ENCODE peak calls at places on chromosomes 13 and 19, in seven cellular contexts. F is HepG2, M is GM12878, A is K562, L is H1, C is SK-N-SH, J is HCT116. K is an unnamed sample.

GRCh38 chr19:39671739-39672363 is 16.1 kb downstream of the LGALS16 start:
- DNase-seq in J (peak), C (peak), M (no peak), A (no peak), F (peak), L (peak), K (peak)

GRCh38 chr19:58385313-58386165 is 1.5 kb upstream of the RPS5 start:
- DNase-seq in M (no peak), L (no peak), A (no peak), F (no peak), J (no peak), C (no peak), K (no peak)

GRCh38 chr19:6969490-6969889 is 51.7 kb downstream of the MBD3L2B start:
- DNase-seq in J (no peak), F (no peak), L (no peak), C (no peak), M (no peak), A (no peak), K (no peak)

GRCh38 chr13:30493670-30494381 is 28.1 kb upstream of the HMGB1 start:
- DNase-seq in C (no peak), A (no peak), J (no peak), M (no peak), L (no peak), F (no peak), K (no peak)

GRCh38 chr19:16514383-16515019 is 18.3 kb downstream of the C19orf44 start:
- DNase-seq in J (no peak), L (no peak), A (peak), M (no peak), F (no peak), C (no peak), K (no peak)

GRCh38 chr19:39428309-39429112 is 7.2 kb downstream of the RPS16 start:
- DNase-seq in A (no peak), M (no peak), C (no peak), L (peak), F (peak), J (no peak), K (no peak)

GRCh38 chr19:10269333-10270179 is 1.4 kb upstream of the ICAM1 start:
- DNase-seq in C (peak), F (peak), J (peak), M (no peak), L (peak), A (peak), K (no peak)

GRCh38 chr19:52689804-52690394 is 44.9 kb downstream of the ZNF611 start:
- DNase-seq in L (peak), C (peak), M (no peak), J (no peak), F (no peak), A (peak), K (peak)

GRCh38 chr13:101640797-101641400 is 188.4 kb downstream of the ITGBL1 start:
- DNase-seq in M (no peak), J (no peak), L (no peak), A (no peak), F (no peak), C (no peak), K (no peak)

GRCh38 chr19:30064021-30064699 is 122.1 kb downstream of the URI1 start:
- DNase-seq in F (no peak), C (no peak), L (no peak), A (no peak), J (no peak), M (no peak), K (no peak)

GRCh38 chr19:18085702-18086457 is 854 bp downstream of the IL12RB1 start:
- DNase-seq in M (no peak), F (no peak), A (no peak), J (no peak), L (no peak), C (no peak), K (no peak)

GRCh38 chr13:36789061-36789460 is 30.0 kb upstream of the RFXAP start:
- DNase-seq in A (no peak), F (no peak), L (no peak), M (no peak), J (no peak), C (no peak), K (no peak)

GRCh38 chr19:29783627-29784190 is 28.1 kb upstream of the CCNE1 start:
- DNase-seq in C (no peak), L (no peak), J (no peak), A (no peak), M (no peak), F (no peak), K (no peak)

GRCh38 chr13:104466016-104466415 is 1399.8 kb upstream of the SLC10A2 start:
- DNase-seq in C (no peak), F (no peak), A (no peak), J (no peak), M (no peak), L (no peak), K (no peak)

GRCh38 chr19:14434543-14435319 is 1.6 kb downstream of the PKN1 start:
- DNase-seq in A (peak), C (peak), F (peak), L (no peak), M (no peak), J (no peak), K (no peak)

GRCh38 chr13:29550589-29550988 is 44.9 kb downstream of the SLC7A1 start:
- DNase-seq in C (no peak), L (no peak), M (no peak), J (no peak), A (no peak), F (no peak), K (no peak)

GRCh38 chr19:6498294-6499036 is 3.6 kb downstream of the TUBB4A start:
- DNase-seq in A (no peak), J (no peak), F (no peak), M (no peak), C (no peak), L (no peak), K (no peak)

GRCh38 chr19:47226426-47227346 is 4.3 kb downstream of the BBC3 start:
- DNase-seq in A (peak), C (peak), L (peak), J (peak), M (peak), F (peak), K (peak)

GRCh38 chr13:81738364-81738763 is 1397.4 kb upstream of the SPRY2 start:
- DNase-seq in C (no peak), M (no peak), L (no peak), J (no peak), A (no peak), F (no peak), K (no peak)

GRCh38 chr13:42574011-42574410 is at the start of gene TNFSF11:
- DNase-seq in A (no peak), L (peak), C (peak), M (no peak), J (no peak), F (no peak), K (no peak)

GRCh38 chr19:31356587-31357314 is 7.5 kb upstream of the TSHZ3 start:
- DNase-seq in A (peak), M (no peak), J (no peak), F (no peak), L (peak), C (peak), K (no peak)

GRCh38 chr19:11210656-11210928 is 13.2 kb upstream of the KANK2 start:
- DNase-seq in J (no peak), F (no peak), C (no peak), M (no peak), A (no peak), L (no peak), K (no peak)

GRCh38 chr13:28138756-28139470 is 568 bp downstream of the PAN3 start:
- DNase-seq in M (peak), F (peak), A (peak), C (peak), J (peak), L (peak), K (peak)

GRCh38 chr19:10812902-10813404 is 23.1 kb downstream of the TMED1 start:
- DNase-seq in M (no peak), J (no peak), F (no peak), A (peak), C (no peak), L (no peak), K (no peak)

GRCh38 chr19:53892981-53893325 is 11.0 kb downstream of the PRKCG start:
- DNase-seq in F (no peak), J (no peak), L (no peak), A (peak), C (peak), M (no peak), K (no peak)

GRCh38 chr13:89923731-89924130 is 1423.8 kb upstream of the MIR17HG start:
- DNase-seq in M (no peak), A (no peak), F (no peak), L (no peak), C (no peak), J (no peak), K (no peak)

GRCh38 chr13:43785681-43786471 is 896 bp downstream of the ENOX1 start:
- DNase-seq in J (no peak), A (peak), C (peak), M (no peak), F (no peak), L (peak), K (peak)
- TF ChIP-seq JUND in J (no peak), A (no peak), C (no peak), M (no peak), F (no peak), L (no peak), K (no peak)

GRCh38 chr13:50676602-50677001 is 166.9 kb downstream of the DLEU7 start:
- DNase-seq in L (no peak), F (no peak), J (no peak), A (no peak), C (no peak), M (no peak), K (no peak)
- TF ChIP-seq JUND in L (no peak), F (no peak), J (no peak), A (no peak), C (peak), M (no peak), K (no peak)

GRCh38 chr13:34864650-34865049 is 77.4 kb upstream of the NBEA start:
- DNase-seq in A (no peak), F (no peak), J (no peak), C (no peak), L (no peak), M (no peak), K (no peak)
- TF ChIP-seq JUND in A (no peak), F (no peak), J (no peak), C (no peak), L (no peak), M (no peak), K (no peak)

GRCh38 chr13:59776924-59777690 is 386.6 kb downstream of the DIAPH3 start:
- DNase-seq in C (no peak), L (no peak), F (no peak), J (no peak), M (peak), A (no peak), K (no peak)

GRCh38 chr13:59774511-59774911 is 389.2 kb downstream of the DIAPH3 start:
- DNase-seq in M (no peak), F (peak), C (no peak), A (no peak), L (no peak), J (no peak), K (no peak)

GRCh38 chr13:59766236-59766635 is 397.5 kb downstream of the DIAPH3 start:
- DNase-seq in J (no peak), M (no peak), A (no peak), L (no peak), F (no peak), C (no peak), K (peak)

GRCh38 chr13:59770451-59770850 is 393.3 kb downstream of the DIAPH3 start:
- DNase-seq in C (no peak), F (no peak), J (no peak), M (no peak), L (no peak), A (no peak), K (no peak)

DNA sequence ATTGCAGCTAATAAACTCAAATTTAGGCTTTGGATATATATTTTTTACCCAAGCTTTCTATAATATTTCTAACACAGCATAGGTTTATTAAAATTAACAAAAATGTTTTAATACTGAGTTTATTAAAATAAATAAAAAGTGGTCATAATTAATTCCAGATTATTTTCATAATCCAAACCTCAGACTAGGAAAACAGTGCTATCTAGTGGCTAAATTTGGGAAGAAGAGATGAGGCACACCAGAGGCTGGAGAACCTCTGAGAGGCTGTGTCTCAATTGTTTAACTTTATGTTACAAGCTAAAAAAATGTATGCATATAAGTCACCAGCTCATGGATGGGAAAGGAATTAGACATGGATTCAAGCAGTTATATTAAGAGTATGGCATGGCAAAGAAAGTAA is 392.5 kb downstream of the DIAPH3 start:
- DNase-seq in M (no peak), C (peak), F (peak), A (peak), L (no peak), J (no peak), K (peak)
- TF ChIP-seq JUND in M (no peak), C (no peak), F (no peak), A (no peak), L (no peak), J (no peak), K (no peak)

DNA sequence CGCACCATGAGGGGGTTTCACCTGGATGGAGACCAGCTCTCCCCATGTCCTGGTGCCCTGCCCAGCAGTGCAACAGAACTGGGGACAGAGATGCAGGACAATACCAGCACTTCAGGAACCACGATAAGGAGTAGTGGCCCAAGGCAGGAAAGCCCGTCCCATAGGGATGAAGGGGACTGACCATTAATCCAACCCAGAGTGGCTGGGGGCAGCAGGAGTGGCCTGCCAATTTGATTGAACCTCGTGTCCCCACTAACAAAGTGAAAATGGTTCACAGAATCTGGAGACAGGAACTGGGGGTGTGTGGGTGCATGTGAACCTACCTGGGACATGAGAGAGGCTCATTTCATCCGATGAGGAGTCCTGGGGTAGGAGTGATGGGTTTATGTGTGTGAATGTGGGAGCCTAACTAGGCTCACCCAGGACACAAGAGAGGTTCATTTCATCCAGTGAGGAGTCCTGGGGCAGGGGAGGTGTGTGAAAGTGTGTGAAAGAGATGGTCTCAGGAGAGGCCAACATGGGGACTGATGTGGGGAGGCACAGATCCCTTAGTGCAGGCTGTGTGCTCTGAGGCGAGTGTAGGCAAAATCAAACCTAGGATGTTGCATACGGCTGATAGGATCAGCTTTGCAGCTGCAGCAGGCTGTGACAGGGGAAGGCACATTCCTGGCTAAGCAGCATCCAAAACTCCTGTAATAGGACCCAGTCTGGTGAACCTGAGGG is 98.2 kb downstream of the ZNF429 start:
- DNase-seq in M (no peak), F (no peak), C (no peak), L (no peak), A (no peak), J (no peak), K (peak)
- TF ChIP-seq JUND in M (no peak), F (no peak), C (no peak), L (no peak), A (no peak), J (no peak), K (no peak)

GRCh38 chr13:51333421-51333820 is 6.1 kb upstream of the SERPINE3 start:
- DNase-seq in C (no peak), F (no peak), A (no peak), J (no peak), L (no peak), M (no peak), K (no peak)
- TF ChIP-seq JUND in C (no peak), F (no peak), A (no peak), J (no peak), L (no peak), M (no peak), K (no peak)

K was measured in T47D.